ENCODE peak calls at places on chromosomes 3 and 15, in eight cellular contexts. J is upper lobe of right lung, K is SK-N-SH, Y is PC-3, D is A673, I is hepatocyte, H is tibial artery, Z is colonic mucosa. P is an unnamed sample.

GRCh38 chr3:129313983-129314756 is 35.5 kb downstream of the HMCES start:
- DNase-seq in H (no peak), I (no peak), D (no peak), K (peak; percentile 34), J (no peak), Z (no peak), Y (peak; percentile 23), P (no peak)

GRCh38 chr3:184029456-184029950 is 2.0 kb upstream of the HTR3D start:
- DNase-seq in D (no peak), Z (no peak), J (no peak), H (no peak), I (no peak), K (no peak), Y (no peak), P (no peak)

GRCh38 chr3:186281172-186281571 is 80.9 kb downstream of the DGKG start:
- DNase-seq in H (no peak), J (no peak), D (no peak), I (no peak), Y (peak; percentile 84), K (no peak), Z (no peak), P (no peak)

GRCh38 chr3:67937498-67938118 is 283.2 kb upstream of the SUCLG2 start:
- DNase-seq in D (no peak), Z (no peak), I (no peak), H (no peak), K (no peak), J (no peak), Y (peak; percentile 8), P (no peak)

GRCh38 chr3:100260685-100261480 is at the start of gene TBC1D23:
- DNase-seq in Y (peak; percentile 100), Z (peak; percentile 98), I (peak; percentile 98), J (peak; percentile 99), D (peak; percentile 100), K (peak; percentile 93), H (peak; percentile 99), P (peak; percentile 97)

GRCh38 chr15:54609152-54609551 is 587.6 kb downstream of the RSL24D1 start:
- DNase-seq in D (no peak), Z (no peak), J (no peak), H (no peak), Y (no peak), I (no peak), K (no peak), P (no peak)

GRCh38 chr3:11306815-11307589 is 34.8 kb downstream of the ATG7 start:
- DNase-seq in K (no peak), Y (no peak), I (no peak), H (peak; percentile 30), Z (no peak), J (no peak), D (no peak), P (no peak)

GRCh38 chr15:65362491-65362890 is 15.3 kb downstream of the IGDCC3 start:
- DNase-seq in J (peak; percentile 28), H (no peak), D (no peak), Y (no peak), I (no peak), K (no peak), Z (no peak), P (no peak)

GRCh38 chr3:106071306-106071705 is 202.5 kb upstream of the CBLB start:
- DNase-seq in Y (peak; percentile 16), D (no peak), Z (no peak), K (no peak), I (no peak), J (no peak), H (no peak), P (no peak)

GRCh38 chr3:21752749-21753347 is 1.8 kb upstream of the ZNF385D start:
- DNase-seq in D (peak; percentile 15), H (peak; percentile 26), I (peak; percentile 53), Y (peak; percentile 77), Z (no peak), K (peak; percentile 60), J (no peak), P (no peak)

GRCh38 chr3:108493862-108494261 is 16.5 kb downstream of the MYH15 start:
- DNase-seq in Y (peak; percentile 72), J (no peak), H (no peak), Z (peak; percentile 32), D (no peak), I (no peak), K (peak; percentile 65), P (peak; percentile 54)

GRCh38 chr15:24966364-24967103 is 11.7 kb downstream of the SNRPN start:
- DNase-seq in I (no peak), J (no peak), K (no peak), Z (no peak), D (no peak), Y (peak; percentile 49), H (no peak), P (no peak)

GRCh38 chr15:67146875-67147381 is 81.5 kb downstream of the SMAD3 start:
- DNase-seq in Y (peak; percentile 91), D (peak; percentile 68), J (no peak), Z (peak; percentile 88), H (no peak), I (peak; percentile 79), K (no peak), P (no peak)

GRCh38 chr15:67145307-67145610 is 79.9 kb downstream of the SMAD3 start:
- DNase-seq in D (no peak), H (no peak), Z (no peak), J (no peak), Y (no peak), K (no peak), I (no peak), P (no peak)

GRCh38 chr15:67145710-67146109 is 80.3 kb downstream of the SMAD3 start:
- DNase-seq in I (no peak), D (no peak), H (no peak), Z (no peak), Y (no peak), K (no peak), J (no peak), P (no peak)

GRCh38 chr15:67147410-67147949 is 82.1 kb downstream of the SMAD3 start:
- DNase-seq in K (no peak), H (no peak), Y (peak; percentile 31), I (no peak), J (no peak), Z (no peak), D (no peak), P (no peak)

GRCh38 chr15:67146214-67146613 is 80.8 kb downstream of the SMAD3 start:
- DNase-seq in K (peak; percentile 47), Y (peak; percentile 61), I (peak; percentile 46), J (no peak), H (no peak), D (no peak), Z (peak; percentile 82), P (peak; percentile 57)
- H3K4me1 ChIP-seq in K (peaks cover 49% of the 10 kb centered on the region), Y (peaks cover 92% of the 10 kb centered on the region), I (peaks cover 86% of the 10 kb centered on the region), J (peaks cover 85% of the 10 kb centered on the region), H (no peaks in the 10 kb centered on the region), D (peaks cover 69% of the 10 kb centered on the region), Z (peaks cover 30% of the 10 kb centered on the region), P (no peaks in the 10 kb centered on the region)

GRCh38 chr15:74657846-74658245 is 38.0 kb downstream of the EDC3 start:
- DNase-seq in D (no peak), J (no peak), H (no peak), I (no peak), Z (no peak), K (no peak), Y (no peak), P (no peak)
- TF ChIP-seq CTCF in D (no peak), J (no peak), H (no peak), I (no peak), Z (no peak), K (no peak), Y (no peak), P (no peak)

GRCh38 chr15:77402740-77403379 is 17.0 kb downstream of the PEAK1 start:
- DNase-seq in I (no peak), H (no peak), J (no peak), Y (no peak), Z (no peak), D (no peak), K (no peak), P (no peak)

GRCh38 chr15:77395013-77395774 is 24.7 kb downstream of the PEAK1 start:
- DNase-seq in I (no peak), K (no peak), Z (no peak), Y (no peak), D (no peak), H (no peak), J (no peak), P (no peak)

GRCh38 chr15:77396692-77397091 is 23.2 kb downstream of the PEAK1 start:
- DNase-seq in I (no peak), Y (no peak), J (no peak), Z (no peak), H (no peak), D (no peak), K (no peak), P (no peak)

GRCh38 chr15:77400258-77400657 is 19.6 kb downstream of the PEAK1 start:
- DNase-seq in K (no peak), I (no peak), D (no peak), H (no peak), Z (no peak), J (no peak), Y (no peak), P (no peak)

GRCh38 chr15:77398927-77399326 is 21.0 kb downstream of the PEAK1 start:
- DNase-seq in Y (no peak), Z (no peak), J (no peak), D (no peak), H (no peak), K (no peak), I (no peak), P (no peak)
- H3K9me3 ChIP-seq in Y (peaks cover 16% of the 10 kb centered on the region), Z (no peaks in the 10 kb centered on the region), J (peaks cover 31% of the 10 kb centered on the region), D (peaks cover 44% of the 10 kb centered on the region), H (peaks cover 5% of the 10 kb centered on the region), K (peaks cover 35% of the 10 kb centered on the region), I (peaks cover 17% of the 10 kb centered on the region), P (no peaks in the 10 kb centered on the region)

DNA sequence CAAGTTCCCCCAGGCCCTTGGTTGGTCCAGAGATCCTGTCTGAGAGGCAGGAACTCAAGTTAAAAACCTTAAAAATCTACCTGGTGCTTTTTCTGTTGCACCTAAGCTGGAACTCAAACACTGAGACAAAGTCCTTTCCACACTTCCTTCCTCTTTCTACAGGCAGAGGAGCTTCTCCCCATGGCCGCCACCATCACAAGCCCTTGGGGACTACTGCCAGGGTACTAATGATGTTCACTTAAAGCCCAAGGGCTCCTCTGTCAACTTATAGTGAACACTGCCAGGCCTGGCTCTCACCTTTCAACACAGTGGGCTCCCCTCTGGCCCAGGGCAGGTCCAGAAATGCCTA is 26.0 kb downstream of the TM4SF18 start:
- DNase-seq in Z (no peak), H (no peak), K (no peak), Y (no peak), D (no peak), I (no peak), J (no peak), P (no peak)
- H3K4me1 ChIP-seq in Z (no peaks in the 10 kb centered on the region), H (no peaks in the 10 kb centered on the region), K (no peaks in the 10 kb centered on the region), Y (peaks cover 13% of the 10 kb centered on the region), D (no peaks in the 10 kb centered on the region), I (no peaks in the 10 kb centered on the region), J (no peaks in the 10 kb centered on the region), P (no peaks in the 10 kb centered on the region)

GRCh38 chr15:86213888-86214287 is 134.2 kb downstream of the AGBL1 start:
- DNase-seq in Z (no peak), D (no peak), H (no peak), I (no peak), Y (no peak), J (no peak), K (no peak), P (no peak)

DNA sequence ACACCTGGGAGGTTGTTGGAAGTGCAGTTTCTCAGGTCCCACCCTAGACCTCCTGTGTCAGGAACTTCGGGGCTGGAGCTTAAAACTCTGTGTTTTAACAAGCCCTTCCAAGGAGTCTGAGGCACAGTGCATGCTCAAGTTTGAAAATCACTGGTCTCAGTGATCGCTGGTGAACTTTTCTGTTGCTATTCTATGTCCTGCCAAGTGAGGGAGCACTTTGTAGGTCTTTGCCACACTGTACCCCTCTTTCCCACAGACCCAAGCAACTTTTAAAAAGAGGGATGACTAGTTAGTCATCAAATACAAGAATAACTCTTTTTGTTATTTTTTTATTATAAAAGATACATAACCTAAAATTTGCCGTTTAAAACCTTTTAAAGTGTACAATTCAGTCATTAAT is 133.7 kb downstream of the AGBL1 start:
- DNase-seq in D (no peak), Z (no peak), K (no peak), I (no peak), Y (no peak), J (no peak), H (no peak), P (no peak)
- TF ChIP-seq CTCF in D (peak; percentile 32), Z (no peak), K (peak; percentile 29), I (peak; percentile 11), Y (no peak), J (no peak), H (no peak), P (peak; percentile 13)

P was measured in BE2C.